ENCODE peak calls at places on chromosomes 7 and 10, in six cellular contexts. V is lower leg skin; B is esophagus squamous epithelium; J is CD4-positive, alpha-beta T cell; G is suprapubic skin; Q is sigmoid colon. F is an unnamed sample.
A peak's percentile ranks its signal among the peaks of the same experiment; 100 is the strongest.

GRCh38 chr10:110209926-110210662 is 2.7 kb downstream of the MXI1 start:
- DNase-seq in J (peak; percentile 71), G (peak; percentile 82), Q (peak; percentile 90), B (no peak), V (peak; percentile 93), F (peak; percentile 28)

GRCh38 chr7:116356979-116357378 is 142.6 kb upstream of the CAV2 start:
- DNase-seq in Q (no peak), B (no peak), J (no peak), G (no peak), V (no peak), F (no peak)

GRCh38 chr7:12030116-12030515 is 181.0 kb upstream of the TMEM106B start:
- DNase-seq in J (no peak), V (no peak), G (no peak), B (no peak), Q (no peak), F (no peak)

GRCh38 chr10:89478739-89479116 is 56.7 kb downstream of the SLC16A12 start:
- DNase-seq in V (no peak), B (no peak), G (no peak), J (no peak), Q (no peak), F (no peak)

GRCh38 chr10:124648738-124649137 is 95.4 kb downstream of the FAM53B start:
- DNase-seq in V (no peak), B (peak; percentile 30), Q (peak; percentile 91), G (no peak), J (peak; percentile 54), F (no peak)

GRCh38 chr7:23431596-23432284 is 38.6 kb downstream of the IGF2BP3 start:
- DNase-seq in V (no peak), J (no peak), B (no peak), Q (no peak), G (no peak), F (no peak)

GRCh38 chr10:74213571-74214162 is 62.6 kb downstream of the ADK start:
- DNase-seq in B (no peak), J (peak; percentile 54), G (no peak), Q (no peak), V (no peak), F (no peak)

GRCh38 chr7:71145906-71146901 is 14.3 kb downstream of the GALNT17 start:
- DNase-seq in Q (no peak), B (no peak), J (no peak), G (no peak), V (peak; percentile 76), F (no peak)

GRCh38 chr7:92750440-92750839 is 85.9 kb downstream of the CDK6 start:
- DNase-seq in J (no peak), G (no peak), B (no peak), V (no peak), Q (no peak), F (no peak)

GRCh38 chr7:124034754-124035100 is 1.9 kb upstream of the TMEM229A start:
- DNase-seq in Q (no peak), G (no peak), V (no peak), J (no peak), B (no peak), F (no peak)

GRCh38 chr7:19404912-19405329 is 259.7 kb upstream of the FERD3L start:
- DNase-seq in Q (no peak), B (no peak), J (no peak), V (no peak), G (no peak), F (no peak)

GRCh38 chr10:71766717-71767419 is 6.5 kb downstream of the VSIR start:
- DNase-seq in G (peak; percentile 92), V (peak; percentile 95), B (no peak), Q (peak; percentile 89), J (no peak), F (no peak)

GRCh38 chr10:102678842-102679289 is 34.6 kb downstream of the TRIM8 start:
- DNase-seq in V (peak; percentile 88), J (no peak), Q (peak; percentile 69), G (peak; percentile 65), B (no peak), F (peak; percentile 84)

GRCh38 chr10:5538446-5538845 is 13.7 kb downstream of the CALML3 start:
- DNase-seq in B (no peak), J (peak; percentile 20), G (peak; percentile 50), V (peak; percentile 79), Q (peak; percentile 37), F (no peak)

GRCh38 chr7:42189535-42189934 is 47.5 kb downstream of the GLI3 start:
- DNase-seq in Q (no peak), J (no peak), B (no peak), V (no peak), G (no peak), F (no peak)

GRCh38 chr7:33744293-33744692 is 161.0 kb upstream of the BMPER start:
- DNase-seq in G (no peak), J (no peak), B (no peak), Q (no peak), V (no peak), F (no peak)

GRCh38 chr10:103709341-103709920 is 145.9 kb downstream of the SH3PXD2A start:
- DNase-seq in Q (no peak), V (no peak), J (no peak), G (no peak), B (no peak), F (no peak)

GRCh38 chr10:45470098-45471012 is 96.3 kb downstream of the ALOX5 start:
- DNase-seq in B (no peak), J (peak; percentile 55), V (no peak), G (no peak), Q (no peak), F (no peak)

GRCh38 chr10:3873728-3874461 is 88.9 kb upstream of the KLF6 start:
- DNase-seq in Q (no peak), G (no peak), J (no peak), V (no peak), B (no peak), F (no peak)

GRCh38 chr7:142313528-142313927 is 55.7 kb upstream of the PRSS58 start:
- DNase-seq in B (no peak), G (no peak), J (peak; percentile 55), Q (no peak), V (no peak), F (no peak)

GRCh38 chr10:34080485-34081346 is 734.4 kb downstream of the PARD3 start:
- DNase-seq in J (no peak), B (no peak), Q (peak; percentile 87), G (no peak), V (no peak), F (no peak)

GRCh38 chr7:46745700-46746090 is 824.6 kb upstream of the IGFBP3 start:
- DNase-seq in J (no peak), G (no peak), V (no peak), Q (no peak), B (no peak), F (no peak)
- TF ChIP-seq CTCF in J (no peak), G (no peak), V (no peak), Q (no peak), B (no peak), F (no peak)

GRCh38 chr10:132427071-132427771 is 30.2 kb downstream of the PWWP2B start:
- DNase-seq in V (no peak), B (no peak), Q (no peak), G (no peak), J (no peak), F (no peak)
- TF ChIP-seq CTCF in V (no peak), B (no peak), Q (no peak), G (no peak), J (no peak), F (no peak)

GRCh38 chr10:21733710-21734109 is 199.7 kb downstream of the MLLT10 start:
- DNase-seq in V (no peak), Q (no peak), B (no peak), J (no peak), G (no peak), F (no peak)
- TF ChIP-seq CTCF in V (no peak), Q (no peak), B (no peak), J (no peak), G (no peak), F (no peak)

GRCh38 chr10:86364551-86365345 is 1.8 kb downstream of the GRID1 start:
- DNase-seq in Q (peak; percentile 61), J (peak; percentile 29), B (no peak), V (peak; percentile 80), G (peak; percentile 56), F (peak; percentile 25)

GRCh38 chr10:86362129-86362527 is 4.5 kb downstream of the GRID1 start:
- DNase-seq in G (peak; percentile 33), Q (peak; percentile 18), V (peak; percentile 59), B (no peak), J (peak; percentile 2), F (no peak)

GRCh38 chr10:86362566-86363183 is 3.9 kb downstream of the GRID1 start:
- DNase-seq in Q (peak; percentile 54), V (peak; percentile 76), J (peak; percentile 23), B (no peak), G (peak; percentile 48), F (no peak)

GRCh38 chr10:86363833-86364511 is 2.6 kb downstream of the GRID1 start:
- DNase-seq in J (no peak), Q (peak; percentile 57), G (peak; percentile 57), B (no peak), V (peak; percentile 83), F (no peak)

GRCh38 chr10:86363184-86363832 is 3.3 kb downstream of the GRID1 start:
- DNase-seq in B (no peak), Q (peak; percentile 62), J (peak; percentile 23), V (peak; percentile 85), G (peak; percentile 43), F (peak; percentile 48)
- TF ChIP-seq CTCF in B (peak; percentile 60), Q (peak; percentile 30), J (no peak), V (no peak), G (peak; percentile 22), F (peak; percentile 66)

DNA sequence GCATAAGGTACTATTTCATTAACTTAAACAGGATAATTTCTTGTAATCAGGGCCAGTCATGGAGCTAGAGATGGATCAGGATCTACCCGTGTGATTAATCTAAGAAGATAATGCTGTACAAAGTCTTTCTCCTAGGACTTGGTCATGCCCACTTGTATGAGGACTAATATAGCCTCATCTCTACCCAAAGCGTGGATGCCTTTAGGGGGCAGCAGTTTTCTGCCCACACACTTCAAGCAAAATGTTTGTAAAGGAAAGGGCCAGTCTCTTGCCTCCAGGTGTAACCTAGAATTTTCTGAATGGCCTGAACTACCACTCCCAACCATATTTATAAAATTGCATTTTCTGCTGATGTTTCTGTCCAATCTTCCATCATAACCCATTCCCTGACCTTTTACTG is 764.0 kb upstream of the IGFBP3 start:
- DNase-seq in J (no peak), Q (no peak), B (no peak), V (no peak), G (no peak), F (no peak)
- TF ChIP-seq CTCF in J (no peak), Q (no peak), B (no peak), V (no peak), G (no peak), F (no peak)

GRCh38 chr7:78039791-78040776 is 241.5 kb downstream of the PHTF2 start:
- DNase-seq in G (no peak), B (no peak), V (peak; percentile 88), J (peak; percentile 42), Q (peak; percentile 68), F (no peak)
- TF ChIP-seq CTCF in G (peak; percentile 58), B (peak; percentile 50), V (no peak), J (peak; percentile 75), Q (peak; percentile 55), F (peak; percentile 29)